ENCODE peak calls at places on chromosomes 4 and X, in four cellular contexts. M is pancreas, N is adrenal gland, G is natural killer cell. Y is an unnamed sample.

GRCh38 chr4:15198070-15198727 is 195.9 kb downstream of the CPEB2 start:
- DNase-seq in N (no peak), M (no peak), G (no peak), Y (no peak)

GRCh38 chr4:139558235-139559094 is 2.4 kb upstream of the SETD7 start:
- DNase-seq in G (no peak), M (no peak), N (no peak), Y (no peak)

GRCh38 chr4:54542540-54543041 is 115.2 kb upstream of the KIT start:
- DNase-seq in M (no peak), N (no peak), G (no peak), Y (no peak)

GRCh38 chrX:154419688-154420401 is 8.5 kb downstream of the TAFAZZIN start:
- DNase-seq in M (no peak), N (peak), G (no peak), Y (no peak)

GRCh38 chr4:12050357-12050756 is 621.7 kb upstream of the HS3ST1 start:
- DNase-seq in N (no peak), M (no peak), G (no peak), Y (no peak)

GRCh38 chrX:22486326-22486725 is 213.6 kb downstream of the CBLL2 start:
- DNase-seq in N (no peak), G (no peak), M (no peak), Y (no peak)

GRCh38 chrX:139200346-139200745 is 330.2 kb upstream of the F9 start:
- DNase-seq in G (no peak), M (no peak), N (no peak), Y (no peak)

GRCh38 chr4:98996056-98996941 is 778 bp downstream of the METAP1 start:
- DNase-seq in N (no peak), G (no peak), M (peak), Y (no peak)

GRCh38 chr4:87322754-87323153 is at the start of gene HSD17B13:
- DNase-seq in G (no peak), M (no peak), N (no peak), Y (no peak)

GRCh38 chr4:155656025-155656424 is 10.6 kb upstream of the GUCY1A1 start:
- DNase-seq in G (no peak), N (no peak), M (no peak), Y (no peak)